ENCODE peak calls at places on chromosomes 16 and 17, in ten cellular contexts. S is stomach; O is mucosa of descending colon; V is activated CD4-positive, alpha-beta T cell treated with anti-CD3 and anti-CD28 coated beads, Interleukin-2, amount 50 U/mL, for 1 hour; Z is tibial nerve; K is endothelial cell; B is midbrain; T is stimulated activated CD8-positive, alpha-beta memory T cell treated with anti-CD3 and anti-CD28 coated beads, Interleukin-4, amount 100 ng/mL, for 1 hour; E is smooth muscle cell of the brain vasculature; C is NCI-H2081. X is an unnamed sample.
A peak's percentile ranks its signal among the peaks of the same experiment; 100 is the strongest.

GRCh38 chr16:87922250-87922871 is 14.0 kb downstream of the CA5A start:
- DNase-seq in T (no peak), O (no peak), B (no peak), C (no peak), E (no peak), Z (no peak), K (no peak), S (peak; percentile 70), V (no peak), X (no peak)

GRCh38 chr17:75642221-75643032 is 9.2 kb downstream of the SMIM5 start:
- DNase-seq in T (no peak), E (no peak), C (no peak), S (peak; percentile 60), B (no peak), O (peak; percentile 68), V (no peak), Z (no peak), K (no peak), X (no peak)

GRCh38 chr16:2156025-2156848 is 655 bp downstream of the TRAF7 start:
- DNase-seq in K (no peak), B (no peak), T (no peak), O (peak; percentile 66), S (no peak), V (no peak), E (no peak), Z (no peak), C (no peak), X (no peak)

GRCh38 chr17:65531508-65532431 is 29.7 kb downstream of the AXIN2 start:
- DNase-seq in C (no peak), K (no peak), S (peak; percentile 44), T (no peak), B (peak; percentile 47), V (no peak), O (peak; percentile 47), Z (no peak), E (no peak), X (no peak)

GRCh38 chr17:59757043-59757824 is 49.8 kb downstream of the VMP1 start:
- DNase-seq in T (no peak), Z (no peak), C (no peak), E (no peak), S (no peak), K (no peak), O (no peak), B (no peak), V (no peak), X (no peak)

GRCh38 chr17:78242024-78242742 is 10.8 kb downstream of the TMEM235 start:
- DNase-seq in B (no peak), E (no peak), T (no peak), V (no peak), S (no peak), K (no peak), C (no peak), Z (no peak), O (no peak), X (no peak)

GRCh38 chr16:79707867-79708266 is 107.3 kb upstream of the MAF start:
- DNase-seq in K (no peak), Z (no peak), T (no peak), O (peak; percentile 37), B (no peak), S (peak; percentile 53), V (no peak), E (no peak), C (no peak), X (no peak)

GRCh38 chr17:57106107-57106835 is 21.2 kb downstream of the AKAP1 start:
- DNase-seq in S (no peak), Z (no peak), B (no peak), C (no peak), V (no peak), T (no peak), E (no peak), K (peak; percentile 48), O (peak; percentile 74), X (no peak)

GRCh38 chr17:1231456-1231855 is 38.8 kb upstream of the BHLHA9 start:
- DNase-seq in Z (no peak), V (no peak), T (no peak), C (no peak), K (no peak), B (no peak), E (no peak), O (peak; percentile 79), S (peak; percentile 61), X (no peak)

GRCh38 chr17:19260958-19261357 is 23.8 kb downstream of the EPN2 start:
- DNase-seq in V (no peak), S (no peak), T (no peak), O (no peak), K (no peak), B (no peak), C (peak; percentile 49), Z (no peak), E (no peak), X (no peak)

GRCh38 chr16:27102701-27103575 is 36.2 kb downstream of the C16orf82 start:
- DNase-seq in E (no peak), V (no peak), K (no peak), O (no peak), C (no peak), B (no peak), S (no peak), Z (no peak), T (no peak), X (no peak)

GRCh38 chr17:32621612-32622312 is 135.0 kb downstream of the CDK5R1 start:
- DNase-seq in O (no peak), S (no peak), K (no peak), V (no peak), C (no peak), T (no peak), E (peak; percentile 15), B (no peak), Z (no peak), X (no peak)

GRCh38 chr17:65498831-65499230 is 62.6 kb downstream of the AXIN2 start:
- DNase-seq in O (no peak), B (peak; percentile 44), V (no peak), K (no peak), C (no peak), T (no peak), E (no peak), S (no peak), Z (no peak), X (no peak)

GRCh38 chr17:66948061-66948750 is 16.3 kb upstream of the CACNG4 start:
- DNase-seq in T (no peak), K (no peak), V (no peak), C (no peak), Z (no peak), S (no peak), B (no peak), O (no peak), E (no peak), X (no peak)

GRCh38 chr16:11470676-11471415 is 115.9 kb downstream of the LITAF start:
- DNase-seq in S (no peak), V (no peak), T (no peak), O (no peak), K (no peak), C (no peak), Z (no peak), E (no peak), B (no peak), X (no peak)

GRCh38 chr16:1028524-1029258 is 43.9 kb upstream of the SSTR5 start:
- DNase-seq in V (no peak), S (no peak), E (no peak), T (no peak), Z (no peak), C (no peak), B (no peak), K (no peak), O (no peak), X (no peak)

GRCh38 chr16:85650864-85651811 is 37.6 kb downstream of the GINS2 start:
- DNase-seq in E (no peak), C (peak; percentile 48), O (no peak), K (no peak), B (peak; percentile 66), Z (no peak), T (no peak), S (peak; percentile 66), V (no peak), X (no peak)

GRCh38 chr17:43864161-43864706 is 17.3 kb downstream of the CD300LG start:
- DNase-seq in B (no peak), T (no peak), Z (no peak), V (no peak), O (no peak), E (no peak), K (no peak), S (no peak), C (no peak), X (no peak)

GRCh38 chr17:10073026-10073425 is 125.4 kb downstream of the GAS7 start:
- DNase-seq in O (no peak), K (no peak), E (no peak), C (no peak), B (no peak), S (no peak), Z (no peak), T (no peak), V (no peak), X (no peak)

GRCh38 chr17:79797492-79798295 is 817 bp upstream of the CBX8 start:
- DNase-seq in O (peak; percentile 65), E (no peak), C (peak; percentile 82), Z (no peak), S (no peak), T (no peak), K (no peak), V (no peak), B (no peak), X (no peak)

GRCh38 chr16:48076455-48077012 is 79.3 kb downstream of the ABCC12 start:
- DNase-seq in T (no peak), C (peak; percentile 36), S (no peak), E (no peak), K (no peak), B (no peak), Z (no peak), O (no peak), V (no peak), X (no peak)

GRCh38 chr17:44314031-44314430 is 5.6 kb downstream of the RUNDC3A start:
- DNase-seq in O (no peak), K (no peak), T (no peak), E (no peak), C (no peak), B (no peak), S (no peak), V (no peak), Z (no peak), X (no peak)

GRCh38 chr17:39152134-39152884 is 872 bp upstream of the PLXDC1 start:
- DNase-seq in Z (no peak), T (no peak), C (no peak), S (no peak), E (no peak), K (peak; percentile 35), O (peak; percentile 44), B (no peak), V (peak; percentile 34), X (no peak)

GRCh38 chr16:65950211-65950610 is 416.3 kb upstream of the CDH5 start:
- DNase-seq in K (no peak), C (no peak), S (no peak), E (no peak), Z (no peak), B (no peak), O (no peak), T (no peak), V (no peak), X (no peak)

GRCh38 chr16:20099375-20099774 is 25.7 kb upstream of the GPR139 start:
- DNase-seq in K (no peak), B (no peak), T (no peak), Z (no peak), C (no peak), O (no peak), S (no peak), E (no peak), V (no peak), X (no peak)

GRCh38 chr16:70659953-70660671 is 13.8 kb downstream of the IL34 start:
- DNase-seq in S (no peak), T (no peak), K (no peak), V (no peak), O (no peak), C (no peak), Z (no peak), B (no peak), E (no peak), X (no peak)